ENCODE peak calls at places on chromosomes 11 and 22, in five cellular contexts. A is GM23248; F is bronchial epithelial cell; O is activated CD4-positive, alpha-beta T cell treated with anti-CD3 and anti-CD28 coated beads, Interleukin-2, amount 50 U/mL, for 1 hour; J is body of pancreas. K is an unnamed sample.

GRCh38 chr11:119795231-119795630 is 66.2 kb upstream of the NECTIN1 start:
- DNase-seq in A (peak), F (peak), O (no peak), J (no peak), K (no peak)

GRCh38 chr11:12240669-12241068 is 130.3 kb downstream of the MICAL2 start:
- DNase-seq in A (no peak), F (no peak), O (no peak), J (no peak), K (no peak)

GRCh38 chr22:49024775-49025440 is 802.8 kb downstream of the BRD1 start:
- DNase-seq in A (no peak), F (no peak), O (no peak), J (no peak), K (no peak)

GRCh38 chr11:47950396-47950795 is 30.0 kb upstream of the PTPRJ start:
- DNase-seq in A (no peak), F (no peak), O (peak), J (no peak), K (peak)

GRCh38 chr11:76791861-76792260 is 8.7 kb downstream of the TSKU start:
- DNase-seq in A (peak), F (peak), O (no peak), J (peak), K (no peak)

GRCh38 chr11:127217941-127218615 is 217.5 kb upstream of the KIRREL3 start:
- DNase-seq in A (no peak), F (no peak), O (no peak), J (no peak), K (no peak)

GRCh38 chr11:17921620-17922473 is 91.0 kb downstream of the SERGEF start:
- DNase-seq in A (peak), F (peak), O (no peak), J (no peak), K (peak)

GRCh38 chr22:17742528-17742902 is 31.8 kb downstream of the BID start:
- DNase-seq in A (peak), F (peak), O (peak), J (peak), K (peak)

GRCh38 chr22:45430871-45431270 is 17.4 kb downstream of the RIBC2 start:
- DNase-seq in A (no peak), F (no peak), O (no peak), J (no peak), K (no peak)

GRCh38 chr11:45933846-45934579 is 11.6 kb downstream of the LARGE2 start:
- DNase-seq in A (no peak), F (no peak), O (no peak), J (peak), K (no peak)

GRCh38 chr11:60206616-60207015 is 23.7 kb upstream of the MS4A6A start:
- DNase-seq in A (no peak), F (peak), O (no peak), J (no peak), K (no peak)

GRCh38 chr11:18721576-18722292 is 4.3 kb downstream of the IGSF22 start:
- DNase-seq in A (peak), F (peak), O (peak), J (peak), K (no peak)

GRCh38 chr11:65456418-65456817 is 33.8 kb downstream of the NEAT1 start:
- DNase-seq in A (peak), F (no peak), O (no peak), J (no peak), K (no peak)

GRCh38 chr11:21622995-21623394 is 569.9 kb upstream of the ANO5 start:
- DNase-seq in A (no peak), F (no peak), O (no peak), J (no peak), K (no peak)

GRCh38 chr22:36017661-36018091 is 10.9 kb downstream of the RBFOX2 start:
- DNase-seq in A (no peak), F (no peak), O (no peak), J (no peak), K (no peak)

GRCh38 chr22:38167988-38168407 is 13.6 kb downstream of the PLA2G6 start:
- DNase-seq in A (no peak), F (peak), O (no peak), J (no peak), K (no peak)

GRCh38 chr11:93034031-93034430 is 64.6 kb downstream of the MTNR1B start:
- DNase-seq in A (no peak), F (no peak), O (no peak), J (no peak), K (no peak)

GRCh38 chr22:39294571-39295468 is 24.6 kb downstream of the RPL3 start:
- DNase-seq in A (no peak), F (no peak), O (no peak), J (no peak), K (no peak)

GRCh38 chr11:445765-446588 is 4.1 kb upstream of the PTDSS2 start:
- DNase-seq in A (no peak), F (no peak), O (no peak), J (no peak), K (no peak)

GRCh38 chr11:7896026-7896785 is 34.9 kb downstream of the OR10A6 start:
- DNase-seq in A (peak), F (no peak), O (no peak), J (peak), K (no peak)

GRCh38 chr11:111935331-111936044 is 1.7 kb upstream of the DIXDC1 start:
- DNase-seq in A (peak), F (no peak), O (no peak), J (no peak), K (no peak)

GRCh38 chr22:26239561-26239960 is 70.3 kb downstream of the SEZ6L start:
- DNase-seq in A (no peak), F (no peak), O (no peak), J (no peak), K (no peak)

GRCh38 chr22:20036535-20037392 is 15.9 kb downstream of the TANGO2 start:
- DNase-seq in A (no peak), F (no peak), O (no peak), J (no peak), K (no peak)

GRCh38 chr22:24725736-24726135 is 48.8 kb downstream of the PIWIL3 start:
- DNase-seq in A (no peak), F (no peak), O (no peak), J (no peak), K (no peak)

GRCh38 chr11:121553806-121554205 is 101.0 kb upstream of the SORL1-AS1 start:
- DNase-seq in A (no peak), F (peak), O (no peak), J (peak), K (no peak)

GRCh38 chr11:34330653-34331052 is 27.2 kb downstream of the ABTB2 start:
- DNase-seq in A (no peak), F (no peak), O (no peak), J (peak), K (no peak)

K was measured in smooth muscle cell of the brain vasculature.